ENCODE peak calls at places on chromosome 13, in six cellular contexts. H is fibroblast of mammary gland, W is cardiac fibroblast, P is endothelial cell, I is GM12864, L is fibroblast of villous mesenchyme. C is an unnamed sample.

GRCh38 chr13:70087247-70087646 is 20.4 kb upstream of the ATXN8OS start:
- DNase-seq in H (no peak), W (no peak), P (no peak), I (no peak), L (no peak), C (no peak)

GRCh38 chr13:112055032-112055416 is 11.9 kb upstream of the SOX1 start:
- DNase-seq in H (no peak), W (no peak), P (no peak), I (no peak), L (no peak), C (no peak)

GRCh38 chr13:60755380-60756163 is 358.6 kb downstream of the TDRD3 start:
- DNase-seq in H (no peak), W (no peak), P (peak; percentile 44), I (no peak), L (no peak), C (no peak)

GRCh38 chr13:74210693-74211393 is 76.6 kb upstream of the KLF12 start:
- DNase-seq in H (peak; percentile 100), W (peak; percentile 97), P (no peak), I (no peak), L (peak; percentile 58), C (no peak)

GRCh38 chr13:29897102-29897501 is 46.7 kb upstream of the UBL3 start:
- DNase-seq in H (no peak), W (no peak), P (no peak), I (no peak), L (no peak), C (no peak)

GRCh38 chr13:43333176-43333575 is 309.8 kb downstream of the DNAJC15 start:
- DNase-seq in H (no peak), W (no peak), P (no peak), I (no peak), L (no peak), C (no peak)

GRCh38 chr13:29454931-29455481 is 140.5 kb downstream of the SLC7A1 start:
- DNase-seq in H (peak; percentile 35), W (peak; percentile 14), P (no peak), I (no peak), L (peak; percentile 59), C (peak; percentile 76)

GRCh38 chr13:19663416-19663979 is 30.0 kb downstream of the MPHOSPH8 start:
- DNase-seq in H (no peak), W (no peak), P (no peak), I (no peak), L (no peak), C (no peak)

GRCh38 chr13:85618514-85618913 is 180.7 kb downstream of the SLITRK6 start:
- DNase-seq in H (no peak), W (no peak), P (no peak), I (no peak), L (no peak), C (no peak)

GRCh38 chr13:93190006-93190405 is 36.6 kb upstream of the GPC6 start:
- DNase-seq in H (no peak), W (no peak), P (no peak), I (no peak), L (no peak), C (no peak)

GRCh38 chr13:35729926-35730627 is 253.6 kb upstream of the MAB21L1 start:
- DNase-seq in H (no peak), W (no peak), P (no peak), I (no peak), L (no peak), C (no peak)

GRCh38 chr13:57641071-57641470 is 9.5 kb downstream of the PCDH17 start:
- DNase-seq in H (no peak), W (no peak), P (no peak), I (no peak), L (no peak), C (no peak)

GRCh38 chr13:109214393-109214792 is 572.0 kb downstream of the IRS2 start:
- DNase-seq in H (peak; percentile 8), W (no peak), P (no peak), I (no peak), L (no peak), C (no peak)

GRCh38 chr13:111639994-111640393 is 319.6 kb downstream of the TEX29 start:
- DNase-seq in H (no peak), W (no peak), P (no peak), I (no peak), L (no peak), C (no peak)

GRCh38 chr13:27666951-27667350 is 45.3 kb downstream of the POLR1D start:
- DNase-seq in H (no peak), W (no peak), P (no peak), I (no peak), L (no peak), C (no peak)

GRCh38 chr13:27130223-27131015 is 41.2 kb downstream of the USP12 start:
- DNase-seq in H (peak; percentile 91), W (peak; percentile 73), P (no peak), I (no peak), L (peak; percentile 87), C (no peak)

GRCh38 chr13:99617474-99618255 is 116.4 kb downstream of the TM9SF2 start:
- DNase-seq in H (peak; percentile 66), W (peak; percentile 73), P (peak; percentile 67), I (no peak), L (peak; percentile 52), C (no peak)

GRCh38 chr13:24911135-24911524 is 147.2 kb downstream of the RNF17 start:
- DNase-seq in H (peak; percentile 72), W (peak; percentile 13), P (no peak), I (no peak), L (peak; percentile 52), C (no peak)

GRCh38 chr13:110957181-110957884 is 42.5 kb upstream of the ANKRD10 start:
- DNase-seq in H (peak; percentile 33), W (peak; percentile 35), P (peak; percentile 31), I (no peak), L (no peak), C (no peak)

GRCh38 chr13:45433381-45433790 is 15.2 kb upstream of the SLC25A30 start:
- DNase-seq in H (no peak), W (no peak), P (no peak), I (no peak), L (no peak), C (no peak)

GRCh38 chr13:29540334-29540733 is 55.2 kb downstream of the SLC7A1 start:
- DNase-seq in H (no peak), W (no peak), P (no peak), I (no peak), L (no peak), C (no peak)

GRCh38 chr13:110182461-110182860 is 124.5 kb downstream of the COL4A1 start:
- DNase-seq in H (no peak), W (no peak), P (no peak), I (no peak), L (no peak), C (no peak)

GRCh38 chr13:34817246-34817645 is 124.8 kb upstream of the NBEA start:
- DNase-seq in H (no peak), W (no peak), P (no peak), I (no peak), L (peak; percentile 6), C (no peak)

GRCh38 chr13:27792393-27793218 is at the start of gene GSX1:
- DNase-seq in H (peak; percentile 68), W (peak; percentile 77), P (peak; percentile 86), I (no peak), L (peak; percentile 72), C (no peak)

GRCh38 chr13:67235265-67235664 is 5.1 kb upstream of the PCDH9 start:
- DNase-seq in H (no peak), W (no peak), P (no peak), I (no peak), L (no peak), C (no peak)

GRCh38 chr13:67232384-67232783 is 2.2 kb upstream of the PCDH9 start:
- DNase-seq in H (no peak), W (no peak), P (no peak), I (no peak), L (no peak), C (no peak)

GRCh38 chr13:67238861-67239260 is 8.7 kb upstream of the PCDH9 start:
- DNase-seq in H (no peak), W (no peak), P (no peak), I (no peak), L (no peak), C (no peak)

DNA sequence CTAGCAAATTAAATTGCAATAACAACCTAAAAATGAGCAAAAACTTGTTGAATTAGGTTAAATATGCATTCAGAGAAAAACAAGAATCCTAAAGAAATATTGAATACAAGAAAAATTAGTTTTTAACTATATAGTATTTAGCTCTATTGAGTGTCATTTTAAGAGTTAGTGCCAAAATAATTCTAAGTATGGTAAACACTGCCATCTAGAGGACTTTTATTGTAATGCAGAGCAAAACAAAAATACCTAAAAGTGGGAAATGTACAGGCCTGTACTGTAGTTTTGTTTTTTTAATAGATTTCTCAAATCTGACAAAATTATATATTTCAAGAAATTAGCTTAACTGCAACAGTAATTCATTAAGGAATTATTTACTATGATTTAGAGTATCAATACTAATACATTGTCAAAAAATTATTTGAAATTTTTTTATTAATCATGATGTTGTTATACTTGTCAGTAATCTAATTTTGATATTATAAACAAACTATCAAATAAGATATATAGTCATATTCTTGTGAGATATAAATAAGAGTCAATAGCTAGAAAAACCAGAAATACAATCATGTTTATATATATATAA is 8.2 kb upstream of the PCDH9 start:
- DNase-seq in H (peak; percentile 48), W (peak; percentile 61), P (no peak), I (no peak), L (peak; percentile 28), C (no peak)
- TF ChIP-seq CTCF in H (peak; percentile 61), W (peak; percentile 47), P (peak; percentile 90), I (peak; percentile 35), L (peak; percentile 59), C (peak; percentile 84)

GRCh38 chr13:21917046-21918010 is 246.5 kb downstream of the FGF9 start:
- DNase-seq in H (no peak), W (no peak), P (no peak), I (no peak), L (peak; percentile 4), C (no peak)

GRCh38 chr13:21909331-21909730 is 238.5 kb downstream of the FGF9 start:
- DNase-seq in H (no peak), W (no peak), P (no peak), I (no peak), L (no peak), C (no peak)

GRCh38 chr13:21911916-21912315 is 241.0 kb downstream of the FGF9 start:
- DNase-seq in H (no peak), W (no peak), P (no peak), I (no peak), L (no peak), C (no peak)

DNA sequence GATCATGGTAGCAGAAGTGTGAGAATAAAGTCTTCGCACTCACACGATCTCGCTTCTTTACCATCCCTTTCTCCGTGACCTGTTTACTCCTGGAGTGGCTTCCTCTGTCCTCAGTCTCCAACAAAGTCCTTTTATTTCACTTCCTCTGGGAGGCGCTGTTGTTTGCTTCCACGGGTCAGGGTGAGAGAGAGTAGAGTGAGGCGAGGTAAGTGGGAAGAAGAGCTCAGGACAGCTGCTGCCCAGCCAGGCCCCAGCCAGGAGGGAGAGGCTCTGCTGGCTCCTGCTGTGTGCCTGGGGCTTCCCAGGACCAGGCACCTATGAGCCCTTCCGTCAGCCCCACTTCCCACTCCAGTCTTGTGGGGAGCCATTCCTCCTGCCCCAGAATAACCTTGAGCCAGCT is 242.1 kb downstream of the FGF9 start:
- DNase-seq in H (no peak), W (no peak), P (peak; percentile 42), I (no peak), L (no peak), C (no peak)
- TF ChIP-seq CTCF in H (no peak), W (no peak), P (peak; percentile 51), I (peak; percentile 33), L (no peak), C (no peak)

GRCh38 chr13:98536729-98537128 is 40.2 kb downstream of the STK24 start:
- DNase-seq in H (no peak), W (no peak), P (no peak), I (no peak), L (peak; percentile 31), C (no peak)
- TF ChIP-seq CTCF in H (no peak), W (no peak), P (no peak), I (no peak), L (no peak), C (no peak)

GRCh38 chr13:40215311-40215710 is 451.1 kb downstream of the FOXO1 start:
- DNase-seq in H (no peak), W (no peak), P (no peak), I (no peak), L (no peak), C (no peak)
- TF ChIP-seq CTCF in H (no peak), W (no peak), P (no peak), I (no peak), L (no peak), C (no peak)